ENCODE peak calls at places on chromosomes 2 and 18, in six cellular contexts. U is CD8-positive, alpha-beta T cell; W is uterus; V is adrenal gland; O is AG04450; Q is CD4-positive, alpha-beta memory T cell. F is an unnamed sample.

GRCh38 chr2:7878786-7879515 is 802.9 kb upstream of the ID2 start:
- DNase-seq in W (no peak), U (no peak), Q (no peak), O (no peak), V (no peak), F (no peak)

GRCh38 chr2:73264783-73265182 is 19.5 kb downstream of the FBXO41 start:
- DNase-seq in V (no peak), U (no peak), W (no peak), Q (no peak), O (no peak), F (no peak)

GRCh38 chr18:61679836-61680235 is 213.0 kb downstream of the RNF152 start:
- DNase-seq in W (no peak), V (no peak), O (no peak), Q (no peak), U (no peak), F (no peak)

GRCh38 chr18:69216390-69216789 is 184.3 kb upstream of the DOK6 start:
- DNase-seq in Q (no peak), W (no peak), U (no peak), O (no peak), V (no peak), F (no peak)

GRCh38 chr2:239113164-239113563 is 265.3 kb downstream of the TWIST2 start:
- DNase-seq in V (no peak), O (no peak), Q (no peak), W (peak), U (no peak), F (no peak)

GRCh38 chr2:145158051-145158586 is 638.2 kb upstream of the ZEB2 start:
- DNase-seq in Q (no peak), O (peak), W (peak), U (no peak), V (no peak), F (no peak)

GRCh38 chr2:106579750-106580197 is 92.6 kb downstream of the CD8B2 start:
- DNase-seq in V (no peak), O (no peak), W (no peak), U (no peak), Q (no peak), F (no peak)

GRCh38 chr2:37068671-37069070 is 15.5 kb downstream of the HEATR5B start:
- DNase-seq in Q (no peak), W (no peak), V (no peak), O (no peak), U (no peak), F (no peak)

GRCh38 chr2:154537845-154538244 is 160.7 kb upstream of the KCNJ3 start:
- DNase-seq in V (no peak), O (no peak), W (no peak), U (no peak), Q (no peak), F (no peak)

GRCh38 chr2:227576812-227577211 is 21.9 kb upstream of the SCYGR2 start:
- DNase-seq in O (no peak), Q (no peak), V (no peak), W (no peak), U (no peak), F (no peak)

GRCh38 chr2:218658671-218659257 is 659 bp downstream of the ZNF142 start:
- DNase-seq in Q (peak), O (no peak), W (no peak), V (no peak), U (peak), F (peak)

GRCh38 chr18:72871091-72871490 is 3.3 kb upstream of the NETO1 start:
- DNase-seq in W (no peak), V (no peak), U (no peak), O (no peak), Q (no peak), F (no peak)

GRCh38 chr2:26504002-26504401 is 26.1 kb upstream of the OTOF start:
- DNase-seq in O (no peak), V (no peak), Q (no peak), W (no peak), U (no peak), F (no peak)

GRCh38 chr2:9430316-9431293 is 7.2 kb downstream of the CPSF3 start:
- DNase-seq in Q (no peak), W (no peak), U (no peak), O (no peak), V (no peak), F (no peak)

DNA sequence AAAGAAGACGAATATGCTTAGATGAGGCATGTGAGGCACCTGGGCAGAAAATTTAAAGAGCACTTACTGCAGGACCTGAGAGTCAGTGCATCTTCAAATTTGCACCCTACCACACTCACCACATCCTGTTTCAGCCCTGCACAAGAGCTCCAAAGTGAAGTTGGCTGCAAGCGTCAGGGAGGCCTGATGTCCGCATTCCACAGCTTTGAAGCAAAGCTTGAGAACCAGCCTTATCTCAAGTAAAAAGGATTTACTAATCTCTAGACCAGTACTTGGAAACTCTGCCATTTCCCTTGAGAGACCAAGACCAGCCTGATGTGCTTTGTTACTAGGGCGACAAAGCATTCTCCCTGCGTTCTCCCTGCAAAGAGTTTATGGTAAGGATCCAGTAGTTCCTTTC is 3.4 kb upstream of the ASNSD1 start:
- DNase-seq in O (no peak), W (no peak), V (peak), Q (peak), U (peak), F (peak)
- H3K4me3 ChIP-seq in O (no peak), W (no peak), V (no peak), Q (peak), U (peak), F (peak)

GRCh38 chr2:28399946-28400345 is 7.3 kb downstream of the FOSL2 start:
- DNase-seq in O (no peak), Q (no peak), U (no peak), W (no peak), V (peak), F (no peak)

GRCh38 chr2:28397043-28397381 is 4.4 kb downstream of the FOSL2 start:
- DNase-seq in O (no peak), W (no peak), U (no peak), Q (no peak), V (no peak), F (no peak)

GRCh38 chr2:28400434-28400833 is 7.8 kb downstream of the FOSL2 start:
- DNase-seq in O (no peak), V (no peak), U (no peak), W (no peak), Q (no peak), F (no peak)

GRCh38 chr2:28399289-28399688 is 6.6 kb downstream of the FOSL2 start:
- DNase-seq in U (no peak), Q (no peak), W (no peak), V (peak), O (no peak), F (no peak)

DNA sequence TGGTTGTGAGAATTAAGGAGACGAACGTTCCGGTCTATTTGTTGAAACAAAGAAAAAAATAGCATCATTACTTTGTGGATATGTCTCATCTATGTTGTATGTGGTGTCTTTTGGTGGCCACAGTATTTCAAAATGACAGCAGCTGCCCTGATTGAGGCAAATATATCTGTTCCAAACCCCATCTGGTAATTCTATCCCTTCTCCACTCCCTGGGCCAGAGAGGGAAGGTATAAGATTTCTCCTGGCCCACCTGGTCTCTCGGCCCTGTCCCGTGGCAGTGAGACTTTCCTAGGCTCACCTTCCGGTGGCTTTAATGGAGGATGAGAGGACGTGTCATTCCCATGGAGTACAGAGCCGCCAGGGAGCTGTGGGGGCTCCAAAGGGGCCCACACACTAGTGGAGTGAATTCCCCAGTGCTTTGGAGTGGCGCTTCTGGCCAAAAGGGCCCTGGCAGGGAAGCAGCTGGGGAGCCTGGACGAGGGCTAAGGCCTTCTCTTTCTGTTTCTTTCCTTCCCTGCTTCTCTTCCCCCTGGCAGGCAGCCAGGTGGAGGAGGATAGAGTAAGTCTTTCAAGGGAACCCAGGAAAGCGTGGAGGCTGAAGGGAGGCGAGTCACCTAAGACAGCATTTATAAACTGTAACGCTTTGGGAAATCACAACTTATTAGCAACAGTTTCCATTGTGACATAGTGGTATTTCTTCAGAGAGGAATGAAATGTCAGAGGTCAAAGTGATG is 5.6 kb downstream of the FOSL2 start:
- DNase-seq in Q (no peak), W (peak), U (no peak), V (peak), O (no peak), F (no peak)
- H3K4me3 ChIP-seq in Q (no peak), W (peak), U (no peak), V (no peak), O (peak), F (no peak)

DNA sequence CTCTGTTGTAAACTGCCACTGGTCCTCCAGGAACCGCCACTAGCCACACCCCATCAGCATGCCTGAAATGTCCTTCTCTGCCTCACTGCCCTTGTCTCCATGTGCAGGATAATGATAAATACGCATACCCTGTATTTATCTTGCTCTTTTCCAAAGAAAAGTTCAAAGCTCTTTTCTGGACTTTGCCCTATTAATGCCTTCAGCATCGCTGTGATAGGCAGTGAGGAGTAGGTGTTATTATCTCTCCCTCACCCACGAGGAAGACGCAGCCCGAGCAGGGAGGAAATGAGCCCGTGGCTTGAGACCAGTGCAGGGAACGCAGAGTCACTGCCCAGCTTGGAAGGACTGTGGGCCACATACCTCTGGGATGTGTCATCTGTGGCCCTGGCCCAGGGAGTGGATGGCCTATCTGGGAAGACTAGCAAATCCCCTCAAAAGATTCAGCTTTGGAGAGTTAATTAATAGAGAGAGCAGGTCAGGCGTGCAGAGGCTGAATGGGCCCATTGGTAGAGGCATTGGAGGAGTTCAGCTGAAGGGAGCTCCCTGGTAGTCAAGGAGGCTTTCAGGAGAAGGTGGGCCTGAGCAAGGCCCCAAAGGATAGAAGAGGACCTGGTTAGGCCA is 39.5 kb upstream of the MCFD2 start:
- DNase-seq in Q (no peak), V (peak), O (peak), W (peak), U (no peak), F (no peak)
- H3K4me3 ChIP-seq in Q (no peak), V (no peak), O (no peak), W (no peak), U (no peak), F (no peak)

GRCh38 chr2:12045864-12046291 is 299.4 kb downstream of the LPIN1 start:
- DNase-seq in O (no peak), Q (no peak), U (no peak), V (no peak), W (no peak), F (no peak)
- H3K4me3 ChIP-seq in O (no peak), Q (no peak), U (no peak), V (no peak), W (no peak), F (no peak)

GRCh38 chr18:34315953-34316352 is 91.2 kb upstream of the NOL4 start:
- DNase-seq in Q (no peak), V (no peak), W (no peak), O (no peak), U (no peak), F (no peak)

GRCh38 chr18:34314847-34315246 is 90.1 kb upstream of the NOL4 start:
- DNase-seq in U (no peak), W (no peak), Q (no peak), O (no peak), V (no peak), F (no peak)

DNA sequence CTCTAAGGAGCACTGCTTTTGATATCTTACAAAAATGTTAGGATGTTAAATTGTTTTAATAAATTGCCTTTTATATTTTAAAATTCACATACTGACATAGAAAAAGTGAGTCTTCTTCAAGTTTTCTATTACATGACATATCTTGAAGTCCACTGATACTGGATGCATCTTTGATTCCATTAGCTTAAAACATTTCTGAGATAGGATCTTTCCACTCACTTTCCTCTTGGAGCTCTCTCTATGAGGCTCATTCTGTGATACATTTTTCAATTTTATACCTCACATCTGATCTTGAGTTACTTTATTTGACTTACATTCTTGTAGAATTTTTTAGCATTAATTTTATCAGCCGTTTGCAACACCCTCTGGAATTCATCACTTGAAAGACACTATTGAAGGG is 86.8 kb upstream of the NOL4 start:
- DNase-seq in O (no peak), Q (no peak), W (no peak), U (no peak), V (no peak), F (no peak)
- H3K4me3 ChIP-seq in O (no peak), Q (no peak), W (no peak), U (no peak), V (no peak), F (no peak)

GRCh38 chr2:44941551-44942234 is at the start of gene SIX3:
- DNase-seq in V (no peak), Q (peak), W (no peak), U (peak), O (no peak), F (peak)
- H3K4me3 ChIP-seq in V (no peak), Q (no peak), W (no peak), U (peak), O (peak), F (peak)